ENCODE peak calls at places on chromosomes 13 and 19, in eight cellular contexts. One of them, this sample, is unnamed.

GRCh38 chr19:45340232-45340898 is at the start of gene KLC3:
- DNase-seq in coronary artery: no peak
- DNase-seq in HFF-Myc: no peak
- DNase-seq in SK-N-SH: peak
- DNase-seq in cardiac muscle cell: no peak
- DNase-seq in PC-9: peak
- DNase-seq in uterus: no peak
- DNase-seq in lower leg skin: no peak
- DNase-seq in this sample: no peak

GRCh38 chr13:30667014-30667413 is 49.3 kb downstream of the USPL1 start:
- DNase-seq in uterus: no peak
- DNase-seq in PC-9: no peak
- DNase-seq in SK-N-SH: no peak
- DNase-seq in HFF-Myc: no peak
- DNase-seq in lower leg skin: no peak
- DNase-seq in coronary artery: no peak
- DNase-seq in cardiac muscle cell: no peak
- DNase-seq in this sample: no peak

GRCh38 chr19:53908106-53908932 is 759 bp upstream of the CACNG7 start:
- DNase-seq in coronary artery: no peak
- DNase-seq in SK-N-SH: peak
- DNase-seq in HFF-Myc: no peak
- DNase-seq in uterus: peak
- DNase-seq in PC-9: no peak
- DNase-seq in cardiac muscle cell: peak
- DNase-seq in lower leg skin: no peak
- DNase-seq in this sample: no peak

GRCh38 chr19:50725218-50725931 is 2.2 kb downstream of the CLEC11A start:
- DNase-seq in PC-9: no peak
- DNase-seq in uterus: no peak
- DNase-seq in lower leg skin: no peak
- DNase-seq in coronary artery: no peak
- DNase-seq in HFF-Myc: no peak
- DNase-seq in SK-N-SH: no peak
- DNase-seq in cardiac muscle cell: no peak
- DNase-seq in this sample: no peak

GRCh38 chr19:33444993-33445751 is 71.7 kb downstream of the CEBPG start:
- DNase-seq in coronary artery: no peak
- DNase-seq in SK-N-SH: no peak
- DNase-seq in cardiac muscle cell: no peak
- DNase-seq in uterus: no peak
- DNase-seq in PC-9: no peak
- DNase-seq in lower leg skin: no peak
- DNase-seq in HFF-Myc: no peak
- DNase-seq in this sample: no peak

GRCh38 chr19:15419413-15420025 is 731 bp upstream of the AKAP8L start:
- DNase-seq in cardiac muscle cell: peak
- DNase-seq in uterus: no peak
- DNase-seq in HFF-Myc: no peak
- DNase-seq in coronary artery: no peak
- DNase-seq in PC-9: no peak
- DNase-seq in lower leg skin: no peak
- DNase-seq in SK-N-SH: no peak
- DNase-seq in this sample: no peak

GRCh38 chr19:10946964-10947657 is 13.7 kb upstream of the SMARCA4 start:
- DNase-seq in coronary artery: no peak
- DNase-seq in SK-N-SH: no peak
- DNase-seq in cardiac muscle cell: peak
- DNase-seq in PC-9: peak
- DNase-seq in HFF-Myc: no peak
- DNase-seq in uterus: no peak
- DNase-seq in lower leg skin: no peak
- DNase-seq in this sample: no peak

GRCh38 chr19:30228113-30228725 is 144.0 kb upstream of the ZNF536 start:
- DNase-seq in lower leg skin: no peak
- DNase-seq in PC-9: no peak
- DNase-seq in HFF-Myc: no peak
- DNase-seq in coronary artery: no peak
- DNase-seq in uterus: no peak
- DNase-seq in cardiac muscle cell: no peak
- DNase-seq in SK-N-SH: peak
- DNase-seq in this sample: no peak

GRCh38 chr13:47326061-47326460 is 429.2 kb upstream of the HTR2A start:
- DNase-seq in PC-9: no peak
- DNase-seq in coronary artery: no peak
- DNase-seq in SK-N-SH: no peak
- DNase-seq in HFF-Myc: peak
- DNase-seq in cardiac muscle cell: peak
- DNase-seq in uterus: no peak
- DNase-seq in lower leg skin: no peak
- DNase-seq in this sample: no peak

GRCh38 chr13:37587236-37587635 is 11.3 kb downstream of the POSTN start:
- DNase-seq in lower leg skin: no peak
- DNase-seq in HFF-Myc: no peak
- DNase-seq in cardiac muscle cell: peak
- DNase-seq in uterus: no peak
- DNase-seq in PC-9: no peak
- DNase-seq in coronary artery: no peak
- DNase-seq in SK-N-SH: no peak
- DNase-seq in this sample: no peak

GRCh38 chr13:112742583-112742982 is 52.7 kb downstream of the ATP11A start:
- DNase-seq in lower leg skin: no peak
- DNase-seq in HFF-Myc: no peak
- DNase-seq in SK-N-SH: no peak
- DNase-seq in coronary artery: no peak
- DNase-seq in cardiac muscle cell: no peak
- DNase-seq in PC-9: no peak
- DNase-seq in uterus: no peak
- DNase-seq in this sample: no peak

GRCh38 chr13:97018029-97018819 is 23.9 kb upstream of the OXGR1 start:
- DNase-seq in uterus: no peak
- DNase-seq in coronary artery: no peak
- DNase-seq in PC-9: peak
- DNase-seq in cardiac muscle cell: peak
- DNase-seq in HFF-Myc: peak
- DNase-seq in lower leg skin: no peak
- DNase-seq in SK-N-SH: peak
- DNase-seq in this sample: no peak

GRCh38 chr13:36549771-36550170 is 117.5 kb downstream of the CCNA1 start:
- DNase-seq in coronary artery: no peak
- DNase-seq in uterus: no peak
- DNase-seq in SK-N-SH: peak
- DNase-seq in HFF-Myc: no peak
- DNase-seq in lower leg skin: no peak
- DNase-seq in cardiac muscle cell: peak
- DNase-seq in PC-9: no peak
- DNase-seq in this sample: no peak

GRCh38 chr13:100100115-100100879 is 11.4 kb downstream of the PCCA start:
- DNase-seq in SK-N-SH: no peak
- DNase-seq in coronary artery: no peak
- DNase-seq in HFF-Myc: no peak
- DNase-seq in lower leg skin: no peak
- DNase-seq in uterus: no peak
- DNase-seq in cardiac muscle cell: peak
- DNase-seq in PC-9: no peak
- DNase-seq in this sample: peak

GRCh38 chr13:31922724-31923123 is 108.8 kb upstream of the FRY start:
- DNase-seq in uterus: no peak
- DNase-seq in lower leg skin: no peak
- DNase-seq in PC-9: no peak
- DNase-seq in SK-N-SH: no peak
- DNase-seq in HFF-Myc: no peak
- DNase-seq in cardiac muscle cell: no peak
- DNase-seq in coronary artery: no peak
- DNase-seq in this sample: no peak

GRCh38 chr19:35748106-35749020 is at the start of gene LIN37:
- DNase-seq in HFF-Myc: peak
- DNase-seq in coronary artery: peak
- DNase-seq in lower leg skin: peak
- DNase-seq in uterus: peak
- DNase-seq in cardiac muscle cell: peak
- DNase-seq in SK-N-SH: peak
- DNase-seq in PC-9: peak
- DNase-seq in this sample: peak

GRCh38 chr19:51793994-51794393 is 963 bp upstream of the FPR3 start:
- DNase-seq in PC-9: no peak
- DNase-seq in SK-N-SH: no peak
- DNase-seq in coronary artery: no peak
- DNase-seq in uterus: no peak
- DNase-seq in HFF-Myc: no peak
- DNase-seq in cardiac muscle cell: no peak
- DNase-seq in lower leg skin: no peak
- DNase-seq in this sample: no peak

GRCh38 chr19:46453661-46454060 is 17.7 kb downstream of the PNMA8A start:
- DNase-seq in SK-N-SH: no peak
- DNase-seq in coronary artery: no peak
- DNase-seq in lower leg skin: peak
- DNase-seq in PC-9: no peak
- DNase-seq in HFF-Myc: no peak
- DNase-seq in uterus: no peak
- DNase-seq in cardiac muscle cell: no peak
- DNase-seq in this sample: no peak

GRCh38 chr13:113915786-113916329 is 52.0 kb upstream of the GAS6 start:
- DNase-seq in HFF-Myc: no peak
- DNase-seq in coronary artery: peak
- DNase-seq in lower leg skin: no peak
- DNase-seq in SK-N-SH: no peak
- DNase-seq in cardiac muscle cell: no peak
- DNase-seq in PC-9: no peak
- DNase-seq in uterus: peak
- DNase-seq in this sample: no peak

GRCh38 chr19:13803038-13803437 is 7.8 kb downstream of the ZSWIM4 start:
- DNase-seq in HFF-Myc: no peak
- DNase-seq in coronary artery: no peak
- DNase-seq in PC-9: peak
- DNase-seq in lower leg skin: no peak
- DNase-seq in SK-N-SH: no peak
- DNase-seq in uterus: no peak
- DNase-seq in cardiac muscle cell: no peak
- DNase-seq in this sample: no peak

GRCh38 chr13:29589234-29589633 is 6.3 kb downstream of the SLC7A1 start:
- DNase-seq in HFF-Myc: no peak
- DNase-seq in lower leg skin: no peak
- DNase-seq in SK-N-SH: no peak
- DNase-seq in uterus: no peak
- DNase-seq in PC-9: no peak
- DNase-seq in coronary artery: no peak
- DNase-seq in cardiac muscle cell: no peak
- DNase-seq in this sample: no peak

GRCh38 chr19:8044018-8044417 is 8.5 kb upstream of the CCL25 start:
- DNase-seq in lower leg skin: no peak
- DNase-seq in PC-9: no peak
- DNase-seq in uterus: no peak
- DNase-seq in HFF-Myc: no peak
- DNase-seq in coronary artery: no peak
- DNase-seq in cardiac muscle cell: no peak
- DNase-seq in SK-N-SH: no peak
- DNase-seq in this sample: no peak

GRCh38 chr13:61954092-61954491 is 538.4 kb upstream of the PCDH20 start:
- DNase-seq in cardiac muscle cell: peak
- DNase-seq in uterus: no peak
- DNase-seq in PC-9: no peak
- DNase-seq in HFF-Myc: no peak
- DNase-seq in SK-N-SH: peak
- DNase-seq in lower leg skin: no peak
- DNase-seq in coronary artery: no peak
- DNase-seq in this sample: no peak

GRCh38 chr13:105144020-105144419 is 1391.4 kb downstream of the EFNB2 start:
- DNase-seq in cardiac muscle cell: no peak
- DNase-seq in PC-9: no peak
- DNase-seq in coronary artery: no peak
- DNase-seq in uterus: no peak
- DNase-seq in lower leg skin: no peak
- DNase-seq in HFF-Myc: no peak
- DNase-seq in SK-N-SH: no peak
- DNase-seq in this sample: no peak
- TF ChIP-seq CTCF in cardiac muscle cell: no peak
- TF ChIP-seq CTCF in PC-9: no peak
- TF ChIP-seq CTCF in coronary artery: no peak
- TF ChIP-seq CTCF in uterus: no peak
- TF ChIP-seq CTCF in lower leg skin: no peak
- TF ChIP-seq CTCF in HFF-Myc: no peak
- TF ChIP-seq CTCF in SK-N-SH: no peak
- TF ChIP-seq CTCF in this sample: no peak

GRCh38 chr19:9945319-9945966 is 9.1 kb upstream of the OLFM2 start:
- DNase-seq in coronary artery: peak
- DNase-seq in cardiac muscle cell: peak
- DNase-seq in PC-9: no peak
- DNase-seq in lower leg skin: peak
- DNase-seq in uterus: peak
- DNase-seq in SK-N-SH: peak
- DNase-seq in HFF-Myc: peak
- DNase-seq in this sample: peak
- TF ChIP-seq CTCF in coronary artery: no peak
- TF ChIP-seq CTCF in cardiac muscle cell: peak
- TF ChIP-seq CTCF in PC-9: no peak
- TF ChIP-seq CTCF in lower leg skin: no peak
- TF ChIP-seq CTCF in uterus: peak
- TF ChIP-seq CTCF in SK-N-SH: peak
- TF ChIP-seq CTCF in HFF-Myc: peak
- TF ChIP-seq CTCF in this sample: peak

GRCh38 chr19:48290923-48291700 is 21.2 kb downstream of the ZNF114 start:
- DNase-seq in HFF-Myc: no peak
- DNase-seq in lower leg skin: peak
- DNase-seq in coronary artery: peak
- DNase-seq in SK-N-SH: peak
- DNase-seq in cardiac muscle cell: peak
- DNase-seq in PC-9: peak
- DNase-seq in uterus: peak
- DNase-seq in this sample: peak
- TF ChIP-seq CTCF in HFF-Myc: peak
- TF ChIP-seq CTCF in lower leg skin: peak
- TF ChIP-seq CTCF in coronary artery: peak
- TF ChIP-seq CTCF in SK-N-SH: peak
- TF ChIP-seq CTCF in cardiac muscle cell: peak
- TF ChIP-seq CTCF in PC-9: peak
- TF ChIP-seq CTCF in uterus: peak
- TF ChIP-seq CTCF in this sample: no peak

DNA sequence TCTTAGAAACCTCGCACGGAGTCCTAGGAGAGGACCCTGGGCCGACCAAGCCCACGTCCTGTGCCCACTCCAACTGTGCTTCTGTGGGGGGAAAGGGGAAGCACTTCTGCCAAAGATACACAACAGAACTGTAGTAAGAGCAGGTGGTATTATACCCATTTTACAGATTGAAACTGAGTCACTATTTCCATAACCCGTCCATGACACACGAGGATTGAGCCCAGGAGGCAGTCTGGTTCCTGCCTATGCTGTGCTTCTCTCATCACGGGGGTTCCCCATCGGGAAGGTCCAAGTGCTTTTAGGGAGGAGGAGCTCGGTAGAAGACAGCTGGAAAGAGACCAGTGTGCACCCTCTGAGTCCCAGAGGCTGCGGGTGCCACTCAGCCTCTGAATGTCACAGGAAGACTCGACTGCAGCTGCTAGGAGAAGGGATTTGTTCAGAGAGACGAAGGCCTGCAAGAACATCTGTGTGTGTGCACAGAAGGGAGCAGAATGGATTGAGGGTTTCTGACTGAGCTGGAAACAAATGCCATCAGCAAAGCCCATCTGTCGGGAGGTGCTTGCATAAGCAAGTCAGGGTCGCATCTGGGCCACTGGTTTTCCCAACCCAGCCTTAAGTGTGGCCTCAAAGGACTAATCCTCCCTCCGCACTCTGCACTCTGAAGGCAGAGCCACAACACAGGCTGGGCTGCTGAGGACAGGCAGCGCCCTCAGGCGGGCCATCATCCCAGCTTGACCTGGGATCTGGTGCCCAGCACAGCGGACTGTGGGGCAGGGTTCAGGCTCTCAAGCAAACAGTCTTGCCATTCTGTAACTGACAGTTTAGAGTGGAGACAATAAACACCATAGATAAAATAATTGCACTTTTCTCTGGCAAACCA is 150.0 kb downstream of the DPF1 start:
- DNase-seq in HFF-Myc: no peak
- DNase-seq in cardiac muscle cell: no peak
- DNase-seq in PC-9: no peak
- DNase-seq in coronary artery: no peak
- DNase-seq in SK-N-SH: peak
- DNase-seq in uterus: no peak
- DNase-seq in lower leg skin: no peak
- DNase-seq in this sample: no peak
- TF ChIP-seq CTCF in HFF-Myc: no peak
- TF ChIP-seq CTCF in cardiac muscle cell: peak
- TF ChIP-seq CTCF in PC-9: no peak
- TF ChIP-seq CTCF in coronary artery: no peak
- TF ChIP-seq CTCF in SK-N-SH: no peak
- TF ChIP-seq CTCF in uterus: no peak
- TF ChIP-seq CTCF in lower leg skin: no peak
- TF ChIP-seq CTCF in this sample: no peak